ENCODE peak calls at places on chromosomes 16 and 17, in six cellular contexts. W is fibroblast of villous mesenchyme; Z is stromal cell of bone marrow; I is cerebellar cortex; Q is skeletal muscle cell; T is CD8-positive, alpha-beta T cell. H is an unnamed sample.

GRCh38 chr16:72098936-72099335 is 5.3 kb downstream of the DHX38 start:
- DNase-seq in W (no peak), Z (no peak), Q (no peak), T (no peak), I (no peak), H (no peak)

GRCh38 chr17:74797824-74798223 is 21.7 kb upstream of the NAT9 start:
- DNase-seq in Z (no peak), Q (no peak), W (no peak), T (no peak), I (no peak), H (no peak)

GRCh38 chr17:80365001-80365965 is 49.7 kb upstream of the ENDOV start:
- DNase-seq in W (no peak), T (no peak), Z (no peak), I (no peak), Q (no peak), H (no peak)

GRCh38 chr16:30121741-30122620 is 1.0 kb downstream of the MAPK3 start:
- DNase-seq in Q (no peak), W (peak; percentile 34), Z (peak; percentile 28), I (peak; percentile 25), T (no peak), H (no peak)

GRCh38 chr17:57810740-57811632 is 38.9 kb downstream of the MRPS23 start:
- DNase-seq in I (peak; percentile 63), Z (no peak), T (no peak), W (peak; percentile 28), Q (no peak), H (peak; percentile 81)

GRCh38 chr16:55482056-55482455 is 3.1 kb downstream of the MMP2 start:
- DNase-seq in Z (no peak), Q (no peak), T (no peak), I (no peak), W (peak; percentile 41), H (no peak)

GRCh38 chr16:50526796-50527195 is 21.4 kb upstream of the NKD1 start:
- DNase-seq in W (no peak), T (no peak), Z (no peak), Q (no peak), I (no peak), H (no peak)

GRCh38 chr16:55376567-55377167 is 52.7 kb downstream of the IRX6 start:
- DNase-seq in Q (no peak), Z (no peak), T (no peak), I (no peak), W (no peak), H (no peak)

GRCh38 chr17:74117999-74118421 is 85.5 kb upstream of the RPL38 start:
- DNase-seq in I (peak; percentile 12), W (no peak), Z (no peak), Q (no peak), T (no peak), H (no peak)

H was measured in astrocyte of the cerebellum.